ENCODE peak calls at places on chromosomes 13 and 19, in five cellular contexts. E is ELR, L is T-helper 17 cell, F is thyroid gland, M is NCI-H774. A is an unnamed sample.

GRCh38 chr19:19211499-19212432 is at the start of gene NCAN:
- DNase-seq in E (no peak), L (no peak), F (no peak), M (no peak), A (peak; percentile 11)

GRCh38 chr19:44609219-44609618 is 4.1 kb upstream of the IGSF23 start:
- DNase-seq in E (no peak), L (no peak), F (no peak), M (no peak), A (no peak)

GRCh38 chr19:2199215-2199614 is 35.5 kb downstream of the DOT1L start:
- DNase-seq in E (no peak), L (no peak), F (no peak), M (no peak), A (no peak)

GRCh38 chr19:34513767-34514166 is 32.2 kb downstream of the WTIP start:
- DNase-seq in E (no peak), L (no peak), F (no peak), M (no peak), A (no peak)

GRCh38 chr19:8004723-8005513 is 523 bp downstream of the ELAVL1 start:
- DNase-seq in E (peak; percentile 33), L (no peak), F (peak; percentile 21), M (no peak), A (peak; percentile 1)

GRCh38 chr19:50705422-50706019 is 14.1 kb downstream of the SHANK1 start:
- DNase-seq in E (peak; percentile 88), L (no peak), F (peak; percentile 21), M (no peak), A (peak; percentile 51)

GRCh38 chr13:29548722-29549446 is 46.6 kb downstream of the SLC7A1 start:
- DNase-seq in E (peak; percentile 36), L (no peak), F (peak; percentile 38), M (no peak), A (no peak)

GRCh38 chr19:11763117-11763516 is 3.7 kb upstream of the ZNF441 start:
- DNase-seq in E (no peak), L (no peak), F (no peak), M (no peak), A (no peak)

GRCh38 chr19:31110331-31110730 is 238.9 kb downstream of the TSHZ3 start:
- DNase-seq in E (peak; percentile 54), L (no peak), F (no peak), M (no peak), A (no peak)

GRCh38 chr13:27039171-27039701 is 132.4 kb downstream of the USP12 start:
- DNase-seq in E (no peak), L (no peak), F (no peak), M (no peak), A (no peak)

GRCh38 chr19:47432091-47432490 is 12.8 kb upstream of the MEIS3 start:
- DNase-seq in E (no peak), L (no peak), F (no peak), M (no peak), A (no peak)

GRCh38 chr13:80408270-80408669 is 67.3 kb upstream of the SPRY2 start:
- DNase-seq in E (peak; percentile 10), L (no peak), F (no peak), M (no peak), A (no peak)

GRCh38 chr13:45055198-45055901 is 65.0 kb upstream of the GTF2F2 start:
- DNase-seq in E (peak; percentile 96), L (no peak), F (no peak), M (no peak), A (no peak)

GRCh38 chr13:20720499-20720898 is 17.0 kb downstream of the IL17D start:
- DNase-seq in E (no peak), L (no peak), F (no peak), M (no peak), A (no peak)

GRCh38 chr13:50156722-50157121 is 141.5 kb downstream of the KCNRG start:
- DNase-seq in E (no peak), L (no peak), F (no peak), M (no peak), A (no peak)

GRCh38 chr19:409006-409514 is at the start of gene C2CD4C:
- DNase-seq in E (peak; percentile 29), L (no peak), F (peak; percentile 21), M (peak; percentile 31), A (peak; percentile 25)

GRCh38 chr13:28583661-28584091 is 75.3 kb upstream of the POMP start:
- DNase-seq in E (no peak), L (no peak), F (no peak), M (no peak), A (no peak)

GRCh38 chr13:21675095-21676007 is 4.5 kb downstream of the FGF9 start:
- DNase-seq in E (no peak), L (no peak), F (peak; percentile 55), M (peak; percentile 31), A (no peak)

GRCh38 chr13:99800004-99800403 is 171.6 kb downstream of the ZIC5 start:
- DNase-seq in E (no peak), L (no peak), F (no peak), M (no peak), A (no peak)